ENCODE peak calls at places on chromosomes 12 and 14, in six cellular contexts. Q, C, G, K, Z and O are unnamed samples.

GRCh38 chr12:75479963-75480461 is 543 bp upstream of the GLIPR1 start:
- DNase-seq in Q (peak; percentile 69), Z (no peak), K (peak; percentile 76), G (no peak), C (peak; percentile 79), O (peak; percentile 93)

GRCh38 chr14:59107819-59108218 is 80.6 kb upstream of the DAAM1 start:
- DNase-seq in K (no peak), Q (no peak), C (no peak), G (no peak), Z (no peak), O (no peak)

GRCh38 chr12:81759215-81759991 is at the start of gene PPFIA2:
- DNase-seq in Z (no peak), Q (peak; percentile 63), C (peak; percentile 33), K (no peak), G (no peak), O (peak; percentile 54)

GRCh38 chr12:6725350-6725749 is 1.5 kb downstream of the COPS7A start:
- DNase-seq in C (no peak), Z (no peak), Q (no peak), G (no peak), K (no peak), O (no peak)

GRCh38 chr12:47964102-47964723 is 817 bp downstream of the TMEM106C start:
- DNase-seq in Q (peak; percentile 18), G (no peak), K (no peak), Z (no peak), C (peak; percentile 22), O (no peak)

GRCh38 chr14:88835661-88836060 is 11.2 kb downstream of the TTC8 start:
- DNase-seq in C (peak; percentile 56), Q (no peak), K (no peak), G (no peak), Z (no peak), O (peak; percentile 46)

GRCh38 chr12:11829764-11830194 is 180.3 kb downstream of the ETV6 start:
- DNase-seq in Z (no peak), G (no peak), K (no peak), Q (peak; percentile 16), C (no peak), O (no peak)

GRCh38 chr14:81452341-81452740 is 52.2 kb upstream of the STON2 start:
- DNase-seq in G (no peak), C (no peak), K (no peak), Q (no peak), Z (no peak), O (no peak)

GRCh38 chr12:93990832-93991748 is 157.3 kb upstream of the PLXNC1 start:
- DNase-seq in K (no peak), C (peak; percentile 73), Z (peak; percentile 86), G (no peak), Q (peak; percentile 72), O (peak; percentile 62)

GRCh38 chr14:29846339-29847129 is 81.1 kb downstream of the PRKD1 start:
- DNase-seq in G (peak; percentile 9), Q (no peak), K (no peak), C (peak; percentile 23), Z (no peak), O (no peak)

GRCh38 chr12:28059678-28060077 is 87.1 kb upstream of the PTHLH start:
- DNase-seq in G (no peak), Z (no peak), K (no peak), Q (peak; percentile 30), C (no peak), O (no peak)

GRCh38 chr12:44036875-44037443 is 201.1 kb downstream of the TMEM117 start:
- DNase-seq in K (no peak), C (no peak), G (no peak), Z (no peak), Q (no peak), O (no peak)

GRCh38 chr14:29654910-29655590 is 272.6 kb downstream of the PRKD1 start:
- DNase-seq in Z (no peak), G (no peak), K (no peak), C (peak; percentile 71), Q (peak; percentile 77), O (peak; percentile 42)

GRCh38 chr14:69715725-69716482 is 51.0 kb upstream of the SRSF5 start:
- DNase-seq in K (no peak), G (no peak), Z (peak; percentile 92), Q (peak; percentile 97), C (peak; percentile 92), O (peak; percentile 85)

GRCh38 chr12:128617304-128617833 is 206.4 kb downstream of the SLC15A4 start:
- DNase-seq in Q (no peak), Z (peak; percentile 57), G (no peak), K (no peak), C (no peak), O (no peak)

GRCh38 chr14:59337151-59337611 is 128.0 kb downstream of the GPR135 start:
- DNase-seq in Q (peak; percentile 89), G (no peak), C (peak; percentile 91), Z (peak; percentile 91), K (no peak), O (peak; percentile 46)

GRCh38 chr12:9961106-9961505 is 10.1 kb upstream of the CLEC12A start:
- DNase-seq in C (no peak), G (no peak), Z (no peak), Q (no peak), K (no peak), O (no peak)
- H3K4me3 ChIP-seq in C (no peak overlapping the region), G (no peak overlapping the region), Z (no peak overlapping the region), Q (no peak overlapping the region), K (no peak overlapping the region), O (no peak overlapping the region)

GRCh38 chr14:53999061-53999488 is 42.5 kb upstream of the BMP4 start:
- DNase-seq in G (no peak), C (peak; percentile 73), K (peak; percentile 81), Q (peak; percentile 60), Z (no peak), O (peak; percentile 88)

GRCh38 chr14:54003064-54003463 is 46.4 kb upstream of the BMP4 start:
- DNase-seq in K (no peak), Q (no peak), C (no peak), G (no peak), Z (no peak), O (no peak)

GRCh38 chr14:54002653-54003052 is 46.0 kb upstream of the BMP4 start:
- DNase-seq in Q (peak; percentile 25), Z (no peak), C (peak; percentile 30), G (no peak), K (peak; percentile 39), O (peak; percentile 46)

GRCh38 chr14:54000341-54000811 is 43.8 kb upstream of the BMP4 start:
- DNase-seq in C (peak; percentile 51), Z (no peak), Q (peak; percentile 56), K (no peak), G (no peak), O (peak; percentile 47)

DNA sequence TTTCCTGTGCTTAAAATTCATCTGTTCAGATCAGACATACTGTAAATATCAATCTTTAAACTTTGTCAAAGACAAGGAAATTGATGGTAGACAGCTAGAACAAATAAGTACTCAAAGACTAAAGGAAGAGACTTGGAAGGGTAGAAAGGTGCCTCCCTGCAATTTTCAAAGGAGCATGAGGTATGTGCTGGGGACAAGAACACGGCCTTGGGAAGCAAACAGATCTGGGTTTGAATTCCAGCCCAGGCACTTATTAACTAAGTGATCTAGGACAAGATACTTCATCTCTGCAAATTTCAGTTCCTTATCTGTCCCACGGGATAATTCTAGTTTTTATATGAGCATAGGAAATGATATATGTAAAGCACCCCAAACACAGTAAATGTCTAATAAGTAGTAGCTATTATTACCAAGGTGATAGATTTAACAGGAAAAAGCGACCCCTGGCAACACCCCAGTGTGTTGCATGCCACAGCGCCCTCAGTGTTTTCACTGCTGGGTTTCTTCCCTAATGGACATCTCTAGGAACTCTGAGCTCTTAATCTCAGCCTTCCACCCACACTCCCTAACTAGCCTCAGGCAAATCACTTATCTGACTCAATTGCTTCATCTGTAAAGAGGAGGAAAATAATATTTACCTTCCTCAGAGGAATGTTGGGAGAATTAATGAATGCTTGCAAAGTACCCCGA is 44.7 kb upstream of the BMP4 start:
- DNase-seq in Z (no peak), G (no peak), Q (peak; percentile 19), C (no peak), K (no peak), O (no peak)
- TF ChIP-seq CTCF in Z (no peak), G (peak; percentile 17), Q (no peak), C (no peak), K (no peak), O (peak; percentile 7)

GRCh38 chr12:52947738-52948423 is 1.0 kb upstream of the KRT18 start:
- DNase-seq in C (no peak), K (no peak), G (no peak), Q (no peak), Z (no peak), O (no peak)
- H3K4me3 ChIP-seq in C (no peak overlapping the region), K (no peak overlapping the region), G (no peak overlapping the region), Q (no peak overlapping the region), Z (no peak overlapping the region), O (no peak overlapping the region)

GRCh38 chr14:102491366-102491765 is 18.2 kb downstream of the ANKRD9 start:
- DNase-seq in G (no peak), K (no peak), Z (no peak), C (no peak), Q (no peak), O (no peak)

GRCh38 chr14:102493096-102493495 is 16.5 kb downstream of the ANKRD9 start:
- DNase-seq in C (no peak), Q (no peak), Z (no peak), K (no peak), G (no peak), O (no peak)

GRCh38 chr14:102491786-102492522 is 17.6 kb downstream of the ANKRD9 start:
- DNase-seq in K (no peak), G (no peak), Q (no peak), C (no peak), Z (no peak), O (no peak)

GRCh38 chr14:102492523-102492910 is 17.1 kb downstream of the ANKRD9 start:
- DNase-seq in K (no peak), Z (no peak), C (no peak), G (no peak), Q (no peak), O (no peak)

GRCh38 chr14:102490456-102490855 is 19.1 kb downstream of the ANKRD9 start:
- DNase-seq in G (no peak), Q (no peak), K (no peak), C (no peak), Z (no peak), O (no peak)
- TF ChIP-seq CTCF in G (no peak), Q (no peak), K (no peak), C (no peak), Z (no peak), O (no peak)